ENCODE peak calls at places on chromosomes 5 and 9, in four cellular contexts. E, S, A and I are unnamed samples.

GRCh38 chr9:96382839-96383164 is 709 bp downstream of the SLC35D2 start:
- DNase-seq in E (no peak), S (no peak), A (no peak), I (no peak)

GRCh38 chr5:115840825-115841224 is 540 bp downstream of the ATG12 start:
- DNase-seq in E (peak), S (no peak), A (no peak), I (no peak)

GRCh38 chr5:112957970-112958773 is 18.4 kb upstream of the DCP2 start:
- DNase-seq in E (no peak), S (no peak), A (peak), I (no peak)

GRCh38 chr5:123125953-123126352 is 36.9 kb downstream of the PRDM6 start:
- DNase-seq in E (no peak), S (no peak), A (no peak), I (no peak)

GRCh38 chr5:54383225-54383624 is 72.3 kb upstream of the HSPB3 start:
- DNase-seq in E (no peak), S (no peak), A (no peak), I (no peak)

GRCh38 chr9:21056931-21057330 is 20.8 kb downstream of the IFNB1 start:
- DNase-seq in E (no peak), S (no peak), A (no peak), I (no peak)

GRCh38 chr9:136852664-136853595 is 784 bp downstream of the MAMDC4 start:
- DNase-seq in E (no peak), S (peak), A (no peak), I (no peak)

GRCh38 chr9:113398796-113399195 is 2.3 kb downstream of the ALAD start:
- DNase-seq in E (no peak), S (no peak), A (no peak), I (no peak)

GRCh38 chr5:78630047-78630446 is 18.5 kb downstream of the LHFPL2 start:
- DNase-seq in E (no peak), S (no peak), A (no peak), I (no peak)

GRCh38 chr9:115207003-115207837 is 89.3 kb upstream of the TNC start:
- DNase-seq in E (no peak), S (no peak), A (peak), I (no peak)

GRCh38 chr5:6632324-6632930 is 417 bp downstream of the NSUN2 start:
- DNase-seq in E (no peak), S (no peak), A (no peak), I (no peak)

GRCh38 chr9:13013976-13014375 is 239.2 kb downstream of the LURAP1L start:
- DNase-seq in E (no peak), S (no peak), A (no peak), I (no peak)

GRCh38 chr5:7391215-7391614 is 4.7 kb upstream of the ADCY2 start:
- DNase-seq in E (no peak), S (no peak), A (no peak), I (no peak)

GRCh38 chr5:59712836-59713487 is 180.6 kb downstream of the PDE4D start:
- DNase-seq in E (no peak), S (no peak), A (no peak), I (no peak)

GRCh38 chr5:129359450-129359849 is 100.6 kb upstream of the ADAMTS19 start:
- DNase-seq in E (no peak), S (no peak), A (no peak), I (no peak)

GRCh38 chr5:66171349-66172344 is 27.5 kb downstream of the SREK1 start:
- DNase-seq in E (peak), S (no peak), A (no peak), I (peak)

DNA sequence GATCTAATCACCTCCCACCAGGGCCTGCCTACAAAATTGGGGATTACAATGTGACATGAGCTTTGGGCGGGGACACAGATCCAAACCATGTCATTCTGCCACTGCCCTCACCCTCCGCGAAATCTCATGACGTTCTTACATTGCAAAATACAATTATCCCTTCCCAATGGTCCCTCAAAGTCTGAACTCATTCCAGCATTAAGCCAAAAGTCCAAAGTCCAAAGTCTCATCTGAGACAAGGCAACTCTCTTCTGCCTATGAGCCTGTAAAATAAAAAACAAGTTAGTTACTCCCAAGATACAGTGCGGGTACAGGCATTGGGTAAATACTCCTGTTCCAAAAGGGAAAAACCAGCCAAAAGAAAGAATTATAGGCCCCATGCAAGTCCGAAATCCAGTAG is 14.6 kb upstream of the PCDHAC2 start:
- DNase-seq in E (no peak), S (no peak), A (no peak), I (no peak)
- TF ChIP-seq MAX in E (no peak), S (no peak), A (no peak), I (no peak)

GRCh38 chr9:1837453-1838084 is 177.6 kb upstream of the SMARCA2 start:
- DNase-seq in E (peak), S (peak), A (peak), I (peak)
- TF ChIP-seq NRF1 in E (no peak), S (no peak), A (no peak), I (no peak)

DNA sequence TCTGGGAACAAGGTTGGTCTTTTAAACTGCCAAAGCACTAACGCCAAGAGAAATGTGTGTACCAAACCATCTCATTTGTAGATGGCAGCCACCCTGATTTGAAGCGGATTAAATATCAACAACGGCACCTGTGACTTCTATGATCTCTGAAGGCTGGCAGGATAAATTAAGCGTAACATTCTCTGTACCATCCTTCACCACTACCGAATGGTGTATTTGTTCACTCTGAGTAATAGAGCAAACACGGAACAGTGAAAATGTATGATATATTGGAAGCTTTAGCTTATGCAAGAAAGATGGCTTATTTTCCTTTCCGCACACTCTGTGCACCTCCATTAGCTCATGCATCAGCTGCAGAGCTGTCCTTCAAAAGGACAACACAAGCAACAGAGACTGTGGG is 431.2 kb downstream of the PRELID2 start:
- DNase-seq in E (no peak), S (no peak), A (no peak), I (no peak)
- TF ChIP-seq MAX in E (no peak), S (no peak), A (no peak), I (no peak)

GRCh38 chr9:120386390-120387131 is 193.4 kb downstream of the CDK5RAP2 start:
- DNase-seq in E (peak), S (no peak), A (no peak), I (no peak)

GRCh38 chr9:120383999-120384924 is 195.7 kb downstream of the CDK5RAP2 start:
- DNase-seq in E (peak), S (no peak), A (no peak), I (no peak)

GRCh38 chr9:120385606-120386389 is 194.2 kb downstream of the CDK5RAP2 start:
- DNase-seq in E (no peak), S (no peak), A (no peak), I (no peak)

GRCh38 chr9:120383611-120383998 is 196.4 kb downstream of the CDK5RAP2 start:
- DNase-seq in E (peak), S (no peak), A (no peak), I (no peak)

GRCh38 chr9:120384925-120385272 is 195.1 kb downstream of the CDK5RAP2 start:
- DNase-seq in E (no peak), S (no peak), A (no peak), I (no peak)
- TF ChIP-seq NRF1 in E (no peak), S (no peak), A (no peak), I (no peak)

DNA sequence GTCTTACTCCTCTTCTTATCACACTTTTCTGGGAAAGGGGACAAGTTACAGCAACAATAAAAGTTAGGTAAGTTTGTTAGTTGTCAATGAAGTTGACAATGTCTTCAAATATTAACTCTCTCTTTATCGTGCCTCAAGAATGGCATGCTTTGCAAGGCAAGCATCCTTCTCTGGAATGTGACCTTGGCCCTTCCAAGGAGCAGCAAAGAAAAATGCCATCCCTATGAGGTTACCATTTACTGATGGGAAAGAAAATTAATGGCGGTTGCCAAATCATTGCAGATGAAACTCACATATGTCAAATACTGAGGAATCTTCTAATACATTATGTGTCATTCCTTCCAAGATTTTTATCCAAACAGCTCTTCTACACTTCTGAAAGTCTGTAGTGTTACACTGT is 273.5 kb upstream of the ANKRD55 start:
- DNase-seq in E (no peak), S (no peak), A (no peak), I (no peak)
- TF ChIP-seq MAX in E (no peak), S (no peak), A (no peak), I (no peak)

GRCh38 chr9:88308831-88309230 is 79.4 kb upstream of the SPIN1 start:
- DNase-seq in E (no peak), S (no peak), A (no peak), I (no peak)
- TF ChIP-seq NRF1 in E (no peak), S (no peak), A (no peak), I (no peak)

DNA sequence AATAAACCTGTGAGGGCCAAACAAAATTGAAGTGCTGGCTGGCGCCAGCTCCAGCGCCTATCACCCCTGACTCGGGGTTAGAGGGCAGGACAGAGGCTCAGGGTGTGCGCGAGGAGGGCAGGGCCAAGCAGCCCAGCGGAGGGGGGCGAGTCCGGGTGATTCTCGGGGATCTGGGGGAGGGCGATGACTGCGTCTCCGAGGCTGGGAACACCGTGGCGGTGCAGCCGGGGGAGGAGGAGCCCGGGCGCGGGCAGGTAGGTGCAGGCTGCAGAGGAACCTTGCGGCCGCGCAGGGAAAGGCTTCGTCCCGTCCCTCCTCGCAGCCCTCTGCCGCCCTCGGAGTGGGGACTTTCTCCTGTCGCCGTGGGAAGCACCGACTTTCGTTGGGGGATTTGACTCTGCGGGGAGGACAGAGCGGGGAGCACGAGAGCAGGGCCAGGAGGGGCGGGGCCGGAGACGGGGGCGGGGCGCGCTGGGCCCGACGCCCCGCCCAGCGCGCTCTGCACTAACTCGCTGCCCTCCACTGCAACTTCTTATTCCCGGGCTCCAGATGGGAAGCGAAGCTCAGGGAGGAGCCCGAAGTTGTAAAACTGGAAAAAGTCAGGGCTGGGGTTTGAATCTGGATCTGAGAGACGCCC is 5.3 kb downstream of the RGS14 start:
- DNase-seq in E (peak), S (peak), A (no peak), I (peak)
- TF ChIP-seq MAX in E (no peak), S (no peak), A (no peak), I (peak)

DNA sequence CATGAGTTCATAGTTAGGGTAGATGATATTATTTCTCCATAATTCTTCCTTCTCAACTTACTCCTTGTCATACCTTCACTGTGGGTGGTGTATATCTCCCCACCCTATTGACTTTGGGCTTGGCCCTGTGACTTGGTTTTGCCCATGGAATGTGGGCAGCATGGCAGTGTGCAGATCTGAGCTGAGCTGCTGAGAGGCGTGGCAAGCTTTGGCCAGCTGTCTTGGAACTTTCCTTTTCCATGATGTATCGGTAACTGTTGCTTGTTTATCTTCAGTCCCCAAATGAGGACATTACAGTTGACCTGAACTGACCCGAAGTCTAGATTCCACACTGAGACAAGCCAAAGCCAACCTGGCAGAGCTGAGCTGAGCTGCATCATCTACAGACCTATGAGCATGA is 70.4 kb downstream of the RALGPS1 start:
- DNase-seq in E (no peak), S (no peak), A (no peak), I (no peak)
- TF ChIP-seq NRF1 in E (no peak), S (no peak), A (no peak), I (no peak)

GRCh38 chr5:178389796-178390195 is 157.2 kb upstream of the PHYKPL start:
- DNase-seq in E (no peak), S (no peak), A (no peak), I (no peak)

GRCh38 chr5:178389031-178389729 is 156.6 kb upstream of the PHYKPL start:
- DNase-seq in E (peak), S (no peak), A (no peak), I (no peak)

GRCh38 chr5:178392386-178392785 is 159.8 kb upstream of the PHYKPL start:
- DNase-seq in E (no peak), S (no peak), A (no peak), I (no peak)

GRCh38 chr5:178394074-178394473 is 161.5 kb upstream of the PHYKPL start:
- DNase-seq in E (peak), S (peak), A (no peak), I (no peak)

DNA sequence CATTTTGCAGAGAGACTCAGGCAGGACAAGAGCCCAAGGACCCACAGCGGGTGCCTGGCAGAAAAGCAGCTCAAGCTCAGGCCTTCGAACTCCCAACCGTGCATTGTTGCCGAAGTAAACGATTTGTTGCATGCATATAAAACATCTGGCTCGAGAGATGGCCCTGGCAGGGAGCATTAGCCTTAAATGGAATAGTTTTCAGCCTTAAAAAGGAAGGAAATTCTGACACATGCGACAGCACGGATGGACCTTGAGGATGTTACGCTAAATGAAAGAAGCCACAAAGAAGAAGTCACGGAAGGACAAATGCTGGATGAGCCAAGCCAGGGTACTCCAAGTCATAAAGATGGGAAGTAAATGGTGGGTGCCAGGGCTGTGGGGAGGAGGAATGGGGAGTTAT is 160.4 kb upstream of the PHYKPL start:
- DNase-seq in E (no peak), S (no peak), A (no peak), I (no peak)
- TF ChIP-seq MAX in E (no peak), S (no peak), A (no peak), I (no peak)

GRCh38 chr9:90544488-90544887 is 98.1 kb downstream of the DIRAS2 start:
- DNase-seq in E (no peak), S (no peak), A (no peak), I (no peak)
- TF ChIP-seq NRF1 in E (no peak), S (no peak), A (no peak), I (no peak)